ENCODE peak calls at places on chromosomes 5 and 9, in seven cellular contexts. D is stimulated activated CD4-positive, alpha-beta T cell treated with anti-CD3 and anti-CD28 coated beads, Interleukin-15, amount 100 ng/mL, for 1 hour; P is amygdala; R is kidney tubule cell; W is fibroblast of villous mesenchyme; F is activated T-helper 1 cell treated with Interleukin-2 at 50 U/mL for 16 hours; X is NCI-H1092. I is an unnamed sample.

GRCh38 chr5:124652514-124652819 is 94.0 kb downstream of the ZNF608 start:
- DNase-seq in F (no peak), X (no peak), R (no peak), D (no peak), W (no peak), P (no peak), I (no peak)

GRCh38 chr9:132644251-132644650 is 25.5 kb downstream of the DDX31 start:
- DNase-seq in W (no peak), P (no peak), X (no peak), F (no peak), D (no peak), R (peak; percentile 47), I (no peak)

GRCh38 chr5:150779397-150780179 is 1.0 kb downstream of the SMIM3 start:
- DNase-seq in D (no peak), X (no peak), R (no peak), W (peak; percentile 78), P (no peak), F (no peak), I (no peak)

GRCh38 chr5:68898961-68899471 is 194.8 kb upstream of the SLC30A5 start:
- DNase-seq in F (no peak), W (peak; percentile 77), P (no peak), D (no peak), X (peak; percentile 38), R (peak; percentile 65), I (no peak)

GRCh38 chr5:92552206-92553160 is 1028.5 kb downstream of the NR2F1-AS1 start:
- DNase-seq in D (no peak), P (no peak), W (peak; percentile 99), F (no peak), X (peak; percentile 45), R (peak; percentile 47), I (no peak)

GRCh38 chr5:39214912-39215709 is 4.3 kb downstream of the FYB1 start:
- DNase-seq in R (no peak), D (no peak), F (no peak), X (no peak), P (no peak), W (no peak), I (no peak)

GRCh38 chr9:131670247-131670681 is 69.6 kb downstream of the RAPGEF1 start:
- DNase-seq in W (no peak), D (no peak), F (no peak), P (no peak), R (no peak), X (no peak), I (peak; percentile 75)

GRCh38 chr5:135356522-135357318 is 42.3 kb downstream of the MACROH2A1 start:
- DNase-seq in X (no peak), D (no peak), R (peak; percentile 25), F (no peak), W (peak; percentile 86), P (no peak), I (peak; percentile 85)

GRCh38 chr9:16673171-16673570 is 197.3 kb downstream of the BNC2 start:
- DNase-seq in X (no peak), P (no peak), W (no peak), F (no peak), D (no peak), R (no peak), I (no peak)

GRCh38 chr9:109010676-109011655 is 2.3 kb downstream of the CTNNAL1 start:
- DNase-seq in F (no peak), W (peak; percentile 89), D (no peak), X (no peak), R (peak; percentile 55), P (no peak), I (no peak)

GRCh38 chr9:134592018-134592818 is 49.4 kb upstream of the COL5A1 start:
- DNase-seq in F (no peak), W (peak; percentile 90), D (no peak), P (no peak), R (no peak), X (no peak), I (peak; percentile 37)

GRCh38 chr9:98010450-98010849 is 27.3 kb downstream of the ANP32B start:
- DNase-seq in D (no peak), X (no peak), R (peak; percentile 99), F (no peak), P (no peak), W (peak; percentile 6), I (no peak)

GRCh38 chr5:15105799-15106393 is 234.3 kb upstream of the ANKH start:
- DNase-seq in W (peak; percentile 59), F (no peak), D (no peak), P (no peak), R (peak; percentile 56), X (no peak), I (peak; percentile 21)

GRCh38 chr5:95707055-95707454 is 24.1 kb upstream of the RHOBTB3 start:
- DNase-seq in F (no peak), X (no peak), W (no peak), R (no peak), D (no peak), P (no peak), I (no peak)

GRCh38 chr9:111502506-111502905 is 18.3 kb upstream of the ECPAS start:
- DNase-seq in P (no peak), F (no peak), R (no peak), D (no peak), X (no peak), W (no peak), I (no peak)

GRCh38 chr9:93123561-93124283 is 10.3 kb downstream of the NINJ1 start:
- DNase-seq in P (no peak), R (no peak), X (no peak), F (no peak), D (no peak), W (no peak), I (no peak)

GRCh38 chr9:94182532-94182931 is 76.6 kb upstream of the ZNF169 start:
- DNase-seq in X (no peak), W (no peak), R (no peak), P (no peak), D (no peak), F (no peak), I (no peak)

GRCh38 chr5:178287791-178288105 is 55.1 kb upstream of the PHYKPL start:
- DNase-seq in F (no peak), R (no peak), W (no peak), P (no peak), D (no peak), X (no peak), I (no peak)

GRCh38 chr5:103094737-103095136 is 25.2 kb downstream of the GIN1 start:
- DNase-seq in X (no peak), R (no peak), F (no peak), W (peak; percentile 8), P (no peak), D (no peak), I (no peak)

GRCh38 chr9:111759762-111760639 is 34.7 kb downstream of the SHOC1 start:
- DNase-seq in D (no peak), X (peak; percentile 49), R (peak; percentile 91), P (no peak), W (peak; percentile 91), F (no peak), I (peak; percentile 50)

GRCh38 chr9:132810314-132810713 is 67.8 kb downstream of the AK8 start:
- DNase-seq in P (no peak), R (no peak), F (no peak), D (no peak), W (no peak), X (no peak), I (no peak)

GRCh38 chr5:9104576-9105339 is 441.1 kb downstream of the SEMA5A start:
- DNase-seq in F (no peak), R (no peak), X (no peak), P (no peak), W (no peak), D (no peak), I (no peak)

GRCh38 chr9:89359636-89360315 is 41.5 kb downstream of the SECISBP2 start:
- DNase-seq in F (no peak), X (peak; percentile 77), W (no peak), P (no peak), D (no peak), R (no peak), I (no peak)

GRCh38 chr9:126326228-126327015 is at the start of gene MVB12B:
- DNase-seq in R (peak; percentile 43), F (peak; percentile 37), P (no peak), W (peak; percentile 11), X (no peak), D (peak; percentile 49), I (peak; percentile 41)

GRCh38 chr5:132011561-132012384 is at the start of gene ACSL6:
- DNase-seq in W (no peak), P (no peak), R (no peak), X (no peak), D (peak; percentile 36), F (peak; percentile 26), I (peak; percentile 24)

GRCh38 chr9:31996331-31996730 is 388.1 kb upstream of the ACO1 start:
- DNase-seq in P (no peak), D (no peak), F (no peak), W (no peak), R (no peak), X (no peak), I (no peak)

GRCh38 chr9:128424268-128424780 is 3.7 kb downstream of the CERCAM start:
- DNase-seq in P (no peak), D (no peak), F (no peak), R (no peak), X (no peak), W (no peak), I (no peak)

GRCh38 chr5:139061274-139061673 is 136.9 kb downstream of the SIL1 start:
- DNase-seq in D (no peak), P (no peak), R (peak; percentile 90), F (no peak), W (peak; percentile 67), X (no peak), I (peak; percentile 67)

GRCh38 chr9:137784641-137785513 is 92.7 kb upstream of the CACNA1B start:
- DNase-seq in R (no peak), X (no peak), D (no peak), P (no peak), F (no peak), W (no peak), I (no peak)

GRCh38 chr5:157998021-157998504 is 139.1 kb upstream of the CLINT1 start:
- DNase-seq in X (no peak), P (no peak), R (peak; percentile 17), W (peak; percentile 17), F (no peak), D (no peak), I (no peak)

GRCh38 chr9:14893280-14893679 is 16.9 kb downstream of the FREM1 start:
- DNase-seq in P (no peak), F (no peak), D (no peak), W (no peak), X (no peak), R (no peak), I (no peak)

GRCh38 chr9:89635007-89635742 is 30.4 kb downstream of the GADD45G start:
- DNase-seq in D (no peak), X (peak; percentile 84), F (no peak), P (no peak), R (peak; percentile 49), W (peak; percentile 45), I (no peak)

GRCh38 chr5:152978141-152978835 is 512.2 kb upstream of the GRIA1 start:
- DNase-seq in R (no peak), D (no peak), P (no peak), F (no peak), X (no peak), W (no peak), I (no peak)

GRCh38 chr9:13567833-13568232 is 288.3 kb upstream of the MPDZ start:
- DNase-seq in W (no peak), F (no peak), R (no peak), P (no peak), D (no peak), X (no peak), I (no peak)

GRCh38 chr9:100427366-100428263 is 672 bp downstream of the MSANTD3 start:
- DNase-seq in X (peak; percentile 43), D (no peak), F (peak; percentile 2), R (peak; percentile 79), P (peak; percentile 38), W (peak; percentile 73), I (peak; percentile 68)

GRCh38 chr9:121778252-121779225 is 127.1 kb downstream of the DAB2IP start:
- DNase-seq in D (no peak), X (no peak), W (peak; percentile 44), P (no peak), R (no peak), F (no peak), I (peak; percentile 15)